ENCODE peak calls at places on chromosomes 4 and X, in six cellular contexts. Q is pancreas, Y is A673, K is OCI-LY7, B is Panc1, C is A549. N is an unnamed sample. For H3K4me1, the result is how much of the 10 kb centered on the place peaks cover.

GRCh38 chrX:124605518-124605917 is 259.2 kb downstream of the SH2D1A start:
- DNase-seq in Q (no peak), Y (no peak), K (no peak), B (no peak), C (no peak), N (no peak)

GRCh38 chr4:151527699-151528098 is 118.7 kb downstream of the FHIP1A start:
- DNase-seq in Q (peak), Y (no peak), K (no peak), B (no peak), C (no peak), N (no peak)

GRCh38 chrX:137565921-137566745 is at the start of gene ZIC3:
- DNase-seq in Q (peak), Y (peak), K (no peak), B (no peak), C (no peak), N (peak)

GRCh38 chrX:153061732-153062131 is 5.5 kb downstream of the PNMA3 start:
- DNase-seq in Q (no peak), Y (no peak), K (no peak), B (no peak), C (peak), N (no peak)

GRCh38 chr4:112130903-112131302 is 14.4 kb upstream of the FAM241A start:
- DNase-seq in Q (no peak), Y (peak), K (no peak), B (no peak), C (no peak), N (no peak)

GRCh38 chrX:20789103-20789502 is 522.4 kb upstream of the RPS6KA3 start:
- DNase-seq in Q (no peak), Y (no peak), K (no peak), B (no peak), C (no peak), N (peak)

GRCh38 chr4:151806511-151806927 is 45.7 kb upstream of the GATB start:
- DNase-seq in Q (no peak), Y (no peak), K (no peak), B (no peak), C (no peak), N (no peak)

GRCh38 chr4:83340692-83341343 is 6.2 kb upstream of the HPSE start:
- DNase-seq in Q (no peak), Y (no peak), K (peak), B (no peak), C (no peak), N (no peak)

GRCh38 chr4:52838729-52839722 is 23.1 kb upstream of the RASL11B start:
- DNase-seq in Q (no peak), Y (no peak), K (no peak), B (no peak), C (no peak), N (no peak)

GRCh38 chrX:44080083-44080482 is 106.9 kb upstream of the NDP start:
- DNase-seq in Q (no peak), Y (no peak), K (no peak), B (no peak), C (no peak), N (no peak)

GRCh38 chrX:68421651-68422050 is 11.6 kb downstream of the OPHN1 start:
- DNase-seq in Q (no peak), Y (no peak), K (no peak), B (no peak), C (no peak), N (no peak)

GRCh38 chrX:104668550-104668949 is 102.6 kb downstream of the IL1RAPL2 start:
- DNase-seq in Q (no peak), Y (no peak), K (peak), B (no peak), C (peak), N (peak)

GRCh38 chr4:7196283-7196651 is 3.9 kb downstream of the SORCS2 start:
- DNase-seq in Q (no peak), Y (no peak), K (no peak), B (no peak), C (no peak), N (no peak)

GRCh38 chr4:5043579-5043978 is 7.7 kb upstream of the STK32B start:
- DNase-seq in Q (no peak), Y (no peak), K (no peak), B (no peak), C (no peak), N (no peak)

GRCh38 chrX:123422875-123423274 is 238.8 kb downstream of the GRIA3 start:
- DNase-seq in Q (no peak), Y (peak), K (peak), B (peak), C (peak), N (peak)

GRCh38 chrX:80667967-80668366 is 141.7 kb downstream of the BRWD3 start:
- DNase-seq in Q (no peak), Y (no peak), K (no peak), B (no peak), C (no peak), N (no peak)

GRCh38 chr4:108978066-108978465 is 215.2 kb upstream of the ETNPPL start:
- DNase-seq in Q (no peak), Y (no peak), K (no peak), B (no peak), C (no peak), N (no peak)

GRCh38 chr4:61994036-61994435 is 793.9 kb downstream of the ADGRL3 start:
- DNase-seq in Q (no peak), Y (no peak), K (no peak), B (no peak), C (no peak), N (no peak)

GRCh38 chr4:106329027-106329618 is 12.8 kb downstream of the AIMP1 start:
- DNase-seq in Q (no peak), Y (peak), K (peak), B (no peak), C (peak), N (peak)

GRCh38 chrX:109732780-109733657 is at the start of gene ACSL4:
- DNase-seq in Q (peak), Y (peak), K (peak), B (no peak), C (peak), N (peak)

GRCh38 chr4:81919238-81919637 is 447.5 kb upstream of the RASGEF1B start:
- DNase-seq in Q (no peak), Y (peak), K (peak), B (no peak), C (peak), N (peak)

GRCh38 chrX:40083120-40083978 is 14.4 kb downstream of the BCOR start:
- DNase-seq in Q (peak), Y (no peak), K (no peak), B (no peak), C (no peak), N (peak)

GRCh38 chr4:120228086-120228485 is 161.4 kb upstream of the MAD2L1 start:
- DNase-seq in Q (no peak), Y (no peak), K (no peak), B (no peak), C (no peak), N (no peak)

GRCh38 chr4:13640149-13640671 is 12.7 kb upstream of the BOD1L1 start:
- DNase-seq in Q (no peak), Y (peak), K (no peak), B (no peak), C (no peak), N (peak)

GRCh38 chr4:129230836-129231235 is 134.9 kb downstream of the C4orf33 start:
- DNase-seq in Q (no peak), Y (no peak), K (no peak), B (no peak), C (no peak), N (no peak)

GRCh38 chr4:169015237-169015636 is 5.2 kb upstream of the CBR4 start:
- DNase-seq in Q (peak), Y (no peak), K (no peak), B (no peak), C (no peak), N (no peak)

GRCh38 chr4:184163813-184164212 is 53.9 kb downstream of the ENPP6 start:
- DNase-seq in Q (peak), Y (peak), K (peak), B (no peak), C (peak), N (peak)

GRCh38 chrX:32778965-32779364 is 432.4 kb downstream of the DMD start:
- DNase-seq in Q (no peak), Y (no peak), K (no peak), B (no peak), C (no peak), N (no peak)

GRCh38 chr4:164997324-164997723 is 19.9 kb upstream of the TRIM61 start:
- DNase-seq in Q (no peak), Y (peak), K (peak), B (no peak), C (no peak), N (no peak)

GRCh38 chr4:55278316-55278715 is 67.7 kb upstream of the SRD5A3 start:
- DNase-seq in Q (no peak), Y (no peak), K (no peak), B (no peak), C (no peak), N (peak)

GRCh38 chr4:55272576-55272975 is 73.5 kb upstream of the SRD5A3 start:
- DNase-seq in Q (no peak), Y (no peak), K (no peak), B (no peak), C (no peak), N (no peak)

GRCh38 chr4:55272102-55272501 is 73.9 kb upstream of the SRD5A3 start:
- DNase-seq in Q (no peak), Y (no peak), K (no peak), B (no peak), C (no peak), N (no peak)

DNA sequence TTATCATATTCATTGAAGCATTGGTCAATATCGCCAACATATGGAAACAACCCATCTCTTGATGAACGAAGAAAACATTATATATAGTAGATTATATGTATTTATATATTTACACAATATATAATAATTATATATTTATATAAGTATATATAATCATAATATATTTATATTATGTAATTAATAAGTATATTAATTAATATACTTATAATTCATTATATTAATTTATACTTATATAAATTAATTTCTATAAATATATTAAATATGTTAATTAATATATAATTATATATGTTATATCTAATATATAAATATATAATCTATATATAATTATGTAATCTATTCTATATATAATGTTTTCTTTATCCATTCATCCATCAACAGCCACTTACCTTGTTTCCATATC is 69.0 kb upstream of the SRD5A3 start:
- DNase-seq in Q (no peak), Y (no peak), K (no peak), B (no peak), C (no peak), N (no peak)
- H3K4me1 ChIP-seq in Q (under half), Y (under half), K (under half), B (under half), C (under half), N (under half)

GRCh38 chr4:86950835-86951525 is 16.2 kb downstream of the AFF1 start:
- DNase-seq in Q (no peak), Y (no peak), K (peak), B (no peak), C (no peak), N (no peak)

GRCh38 chr4:86948276-86948675 is 13.5 kb downstream of the AFF1 start:
- DNase-seq in Q (no peak), Y (no peak), K (no peak), B (no peak), C (no peak), N (no peak)

GRCh38 chr4:86944964-86945781 is 10.4 kb downstream of the AFF1 start:
- DNase-seq in Q (no peak), Y (no peak), K (no peak), B (no peak), C (no peak), N (no peak)

GRCh38 chr4:86947494-86948120 is 12.8 kb downstream of the AFF1 start:
- DNase-seq in Q (no peak), Y (no peak), K (no peak), B (no peak), C (no peak), N (no peak)

GRCh38 chr4:86946868-86947493 is 12.2 kb downstream of the AFF1 start:
- DNase-seq in Q (no peak), Y (no peak), K (no peak), B (no peak), C (no peak), N (no peak)
- H3K4me1 ChIP-seq in Q (under half), Y (under half), K (half or more), B (under half), C (under half), N (under half)

GRCh38 chr4:20288047-20288650 is 36.4 kb downstream of the SLIT2 start:
- DNase-seq in Q (no peak), Y (no peak), K (no peak), B (no peak), C (no peak), N (no peak)

GRCh38 chr4:20292739-20293138 is 41.0 kb downstream of the SLIT2 start:
- DNase-seq in Q (no peak), Y (no peak), K (no peak), B (no peak), C (no peak), N (no peak)

GRCh38 chr4:20287246-20287645 is 35.5 kb downstream of the SLIT2 start:
- DNase-seq in Q (no peak), Y (no peak), K (no peak), B (no peak), C (no peak), N (no peak)

GRCh38 chr4:20289782-20290181 is 38.1 kb downstream of the SLIT2 start:
- DNase-seq in Q (no peak), Y (no peak), K (no peak), B (no peak), C (no peak), N (no peak)

DNA sequence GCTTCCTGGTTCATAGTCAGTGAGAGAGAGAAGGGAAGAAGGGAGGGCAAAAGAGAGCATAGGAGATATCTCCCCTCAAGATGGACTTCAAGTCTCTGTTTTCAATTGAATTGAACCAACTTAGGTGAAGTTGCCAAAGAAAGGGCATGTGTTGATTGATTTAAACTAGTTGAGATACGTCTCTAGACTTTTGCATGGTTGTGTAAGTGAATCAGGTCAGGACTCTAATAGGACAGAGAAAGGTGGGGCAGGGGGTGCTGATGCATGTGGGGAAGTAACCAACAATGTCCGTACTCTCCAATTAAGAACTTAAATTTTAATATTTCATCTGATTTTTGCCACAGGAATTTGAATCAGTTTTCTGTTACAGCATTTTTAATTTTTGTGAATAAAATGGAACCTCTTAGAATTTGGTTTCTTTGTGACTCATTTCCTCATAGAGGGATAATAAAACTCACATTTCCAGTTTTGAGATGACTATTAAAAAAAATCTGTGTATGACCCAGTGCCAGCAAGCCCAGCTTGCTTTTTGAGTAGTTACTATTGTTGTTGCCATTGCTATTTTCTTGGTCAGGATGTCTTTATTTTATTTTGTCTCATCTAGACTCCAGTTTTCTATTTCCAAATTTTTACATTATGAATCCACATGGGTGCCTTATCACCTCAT is 37.3 kb downstream of the SLIT2 start:
- DNase-seq in Q (no peak), Y (peak), K (no peak), B (no peak), C (no peak), N (no peak)
- H3K4me1 ChIP-seq in Q (under half), Y (under half), K (under half), B (under half), C (under half), N (under half)

GRCh38 chr4:38692421-38692820 is 28.4 kb downstream of the KLF3 start:
- DNase-seq in Q (no peak), Y (no peak), K (no peak), B (no peak), C (no peak), N (no peak)
- H3K4me1 ChIP-seq in Q (under half), Y (under half), K (under half), B (under half), C (under half), N (under half)

N was measured in hepatocyte.